ENCODE peak calls at places on chromosomes 5 and 9, in six cellular contexts. One of them, this sample, is unnamed.

GRCh38 chr5:127011961-127012644 is 18.3 kb downstream of the MARCHF3 start:
- DNase-seq in cardiac fibroblast: peak; percentile 29
- DNase-seq in transverse colon: no peak
- DNase-seq in cardiac muscle cell: no peak
- DNase-seq in upper lobe of left lung: no peak
- DNase-seq in WTC11: no peak
- DNase-seq in this sample: no peak

GRCh38 chr5:112412370-112412769 is 6.7 kb downstream of the EPB41L4A start:
- DNase-seq in cardiac muscle cell: no peak
- DNase-seq in transverse colon: no peak
- DNase-seq in cardiac fibroblast: no peak
- DNase-seq in upper lobe of left lung: no peak
- DNase-seq in WTC11: no peak
- DNase-seq in this sample: peak; percentile 71

GRCh38 chr9:130232899-130233586 is 32.5 kb upstream of the HMCN2 start:
- DNase-seq in WTC11: no peak
- DNase-seq in cardiac fibroblast: no peak
- DNase-seq in transverse colon: no peak
- DNase-seq in upper lobe of left lung: no peak
- DNase-seq in cardiac muscle cell: no peak
- DNase-seq in this sample: no peak

GRCh38 chr5:154406231-154406630 is 39.6 kb upstream of the SAP30L start:
- DNase-seq in transverse colon: no peak
- DNase-seq in cardiac muscle cell: no peak
- DNase-seq in cardiac fibroblast: no peak
- DNase-seq in upper lobe of left lung: no peak
- DNase-seq in WTC11: no peak
- DNase-seq in this sample: peak; percentile 84

GRCh38 chr5:36602711-36603321 is 3.6 kb upstream of the SLC1A3 start:
- DNase-seq in cardiac muscle cell: peak; percentile 43
- DNase-seq in cardiac fibroblast: no peak
- DNase-seq in transverse colon: no peak
- DNase-seq in WTC11: peak; percentile 58
- DNase-seq in upper lobe of left lung: no peak
- DNase-seq in this sample: no peak

GRCh38 chr5:10474521-10475075 is 32.9 kb downstream of the ROPN1L start:
- DNase-seq in WTC11: no peak
- DNase-seq in transverse colon: no peak
- DNase-seq in cardiac fibroblast: no peak
- DNase-seq in upper lobe of left lung: no peak
- DNase-seq in cardiac muscle cell: no peak
- DNase-seq in this sample: no peak

GRCh38 chr5:32828492-32828891 is 117.4 kb downstream of the NPR3 start:
- DNase-seq in transverse colon: no peak
- DNase-seq in upper lobe of left lung: no peak
- DNase-seq in WTC11: no peak
- DNase-seq in cardiac muscle cell: no peak
- DNase-seq in cardiac fibroblast: no peak
- DNase-seq in this sample: no peak

GRCh38 chr5:65032250-65032649 is 263.5 kb downstream of the CWC27 start:
- DNase-seq in upper lobe of left lung: no peak
- DNase-seq in cardiac fibroblast: peak; percentile 94
- DNase-seq in WTC11: no peak
- DNase-seq in cardiac muscle cell: no peak
- DNase-seq in transverse colon: no peak
- DNase-seq in this sample: no peak

GRCh38 chr5:149552761-149553160 is 1.5 kb upstream of the CSNK1A1 start:
- DNase-seq in cardiac fibroblast: no peak
- DNase-seq in WTC11: no peak
- DNase-seq in cardiac muscle cell: no peak
- DNase-seq in transverse colon: no peak
- DNase-seq in upper lobe of left lung: no peak
- DNase-seq in this sample: no peak

GRCh38 chr5:32283539-32284377 is 29.0 kb downstream of the MTMR12 start:
- DNase-seq in cardiac fibroblast: peak; percentile 46
- DNase-seq in transverse colon: no peak
- DNase-seq in upper lobe of left lung: no peak
- DNase-seq in WTC11: no peak
- DNase-seq in cardiac muscle cell: no peak
- DNase-seq in this sample: peak; percentile 40

GRCh38 chr5:171867786-171868185 is 82.2 kb downstream of the SMIM23 start:
- DNase-seq in cardiac fibroblast: no peak
- DNase-seq in upper lobe of left lung: no peak
- DNase-seq in transverse colon: no peak
- DNase-seq in WTC11: no peak
- DNase-seq in cardiac muscle cell: no peak
- DNase-seq in this sample: no peak

GRCh38 chr9:35933525-35934067 is 24.3 kb downstream of the SPAAR start:
- DNase-seq in cardiac fibroblast: no peak
- DNase-seq in transverse colon: no peak
- DNase-seq in WTC11: no peak
- DNase-seq in cardiac muscle cell: no peak
- DNase-seq in upper lobe of left lung: no peak
- DNase-seq in this sample: no peak

GRCh38 chr5:121910036-121910435 is 51.7 kb upstream of the SRFBP1 start:
- DNase-seq in transverse colon: no peak
- DNase-seq in cardiac muscle cell: no peak
- DNase-seq in WTC11: no peak
- DNase-seq in cardiac fibroblast: no peak
- DNase-seq in upper lobe of left lung: no peak
- DNase-seq in this sample: no peak

GRCh38 chr5:43110606-43111170 is 10.0 kb upstream of the ZNF131 start:
- DNase-seq in cardiac muscle cell: no peak
- DNase-seq in transverse colon: peak; percentile 44
- DNase-seq in WTC11: peak; percentile 54
- DNase-seq in cardiac fibroblast: no peak
- DNase-seq in upper lobe of left lung: no peak
- DNase-seq in this sample: peak; percentile 9

GRCh38 chr5:154214236-154215106 is 23.9 kb downstream of the GALNT10 start:
- DNase-seq in upper lobe of left lung: no peak
- DNase-seq in cardiac muscle cell: no peak
- DNase-seq in cardiac fibroblast: peak; percentile 51
- DNase-seq in WTC11: no peak
- DNase-seq in transverse colon: no peak
- DNase-seq in this sample: peak; percentile 92

DNA sequence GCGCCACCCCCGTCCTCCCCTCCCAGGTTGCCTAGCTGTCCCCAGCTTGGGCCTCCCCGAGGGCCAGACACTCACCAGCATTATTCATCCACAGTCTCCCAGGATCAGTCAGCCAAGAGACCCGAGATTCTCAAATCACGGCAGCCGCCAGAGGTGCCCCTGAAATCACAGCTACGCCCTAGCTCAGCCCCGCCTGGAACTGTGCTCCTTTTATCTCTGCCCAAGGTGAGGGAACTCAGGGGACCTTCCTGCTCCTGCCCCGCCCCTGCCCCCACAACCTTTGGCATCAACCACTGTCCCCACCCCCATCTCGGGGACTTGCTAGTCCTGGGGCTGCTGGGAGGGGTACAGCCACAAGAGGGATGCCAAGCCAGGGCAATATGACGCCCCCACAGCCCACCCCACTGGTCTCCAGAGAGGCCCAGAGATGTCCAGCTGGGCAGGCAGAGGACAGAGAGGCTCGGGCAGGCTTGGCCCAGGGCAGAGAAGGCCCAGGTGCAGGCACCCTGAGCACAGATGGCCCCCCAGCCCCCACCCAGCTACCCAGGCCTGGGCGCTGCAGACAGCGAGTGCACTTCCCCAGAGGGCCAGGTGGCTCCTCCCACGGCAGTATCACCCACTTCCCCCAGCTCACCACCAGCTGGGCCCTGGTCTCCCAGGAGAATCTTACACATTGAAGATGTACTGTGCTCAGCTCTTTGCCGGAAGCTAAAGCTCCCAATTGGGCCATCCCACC is at the start of gene FUT7:
- DNase-seq in WTC11: no peak
- DNase-seq in cardiac muscle cell: no peak
- DNase-seq in upper lobe of left lung: no peak
- DNase-seq in transverse colon: no peak
- DNase-seq in cardiac fibroblast: no peak
- DNase-seq in this sample: no peak
- TF ChIP-seq CTCF in WTC11: no peak
- TF ChIP-seq CTCF in cardiac muscle cell: no peak
- TF ChIP-seq CTCF in upper lobe of left lung: no peak
- TF ChIP-seq CTCF in transverse colon: no peak
- TF ChIP-seq CTCF in cardiac fibroblast: no peak
- TF ChIP-seq CTCF in this sample: no peak

GRCh38 chr5:72205431-72206009 is 98.2 kb downstream of the MAP1B start:
- DNase-seq in cardiac fibroblast: no peak
- DNase-seq in cardiac muscle cell: no peak
- DNase-seq in WTC11: no peak
- DNase-seq in transverse colon: no peak
- DNase-seq in upper lobe of left lung: no peak
- DNase-seq in this sample: no peak
- TF ChIP-seq CTCF in cardiac fibroblast: no peak
- TF ChIP-seq CTCF in cardiac muscle cell: no peak
- TF ChIP-seq CTCF in WTC11: no peak
- TF ChIP-seq CTCF in transverse colon: no peak
- TF ChIP-seq CTCF in upper lobe of left lung: no peak
- TF ChIP-seq CTCF in this sample: no peak

GRCh38 chr5:161410640-161411039 is 135.9 kb downstream of the GABRB2 start:
- DNase-seq in WTC11: no peak
- DNase-seq in upper lobe of left lung: no peak
- DNase-seq in transverse colon: no peak
- DNase-seq in cardiac muscle cell: no peak
- DNase-seq in cardiac fibroblast: no peak
- DNase-seq in this sample: no peak
- TF ChIP-seq CTCF in WTC11: no peak
- TF ChIP-seq CTCF in upper lobe of left lung: no peak
- TF ChIP-seq CTCF in transverse colon: no peak
- TF ChIP-seq CTCF in cardiac muscle cell: no peak
- TF ChIP-seq CTCF in cardiac fibroblast: no peak
- TF ChIP-seq CTCF in this sample: no peak

GRCh38 chr5:310516-310915 is 11.0 kb upstream of the AHRR start:
- DNase-seq in upper lobe of left lung: no peak
- DNase-seq in cardiac muscle cell: no peak
- DNase-seq in transverse colon: no peak
- DNase-seq in WTC11: no peak
- DNase-seq in cardiac fibroblast: no peak
- DNase-seq in this sample: no peak

GRCh38 chr5:307306-307705 is 14.2 kb upstream of the AHRR start:
- DNase-seq in upper lobe of left lung: no peak
- DNase-seq in WTC11: no peak
- DNase-seq in transverse colon: no peak
- DNase-seq in cardiac fibroblast: no peak
- DNase-seq in cardiac muscle cell: no peak
- DNase-seq in this sample: no peak

GRCh38 chr5:307794-308579 is 13.5 kb upstream of the AHRR start:
- DNase-seq in WTC11: no peak
- DNase-seq in cardiac fibroblast: no peak
- DNase-seq in upper lobe of left lung: no peak
- DNase-seq in transverse colon: no peak
- DNase-seq in cardiac muscle cell: no peak
- DNase-seq in this sample: no peak

GRCh38 chr5:310941-311434 is 10.5 kb upstream of the AHRR start:
- DNase-seq in upper lobe of left lung: no peak
- DNase-seq in WTC11: no peak
- DNase-seq in transverse colon: no peak
- DNase-seq in cardiac fibroblast: peak; percentile 47
- DNase-seq in cardiac muscle cell: no peak
- DNase-seq in this sample: no peak

DNA sequence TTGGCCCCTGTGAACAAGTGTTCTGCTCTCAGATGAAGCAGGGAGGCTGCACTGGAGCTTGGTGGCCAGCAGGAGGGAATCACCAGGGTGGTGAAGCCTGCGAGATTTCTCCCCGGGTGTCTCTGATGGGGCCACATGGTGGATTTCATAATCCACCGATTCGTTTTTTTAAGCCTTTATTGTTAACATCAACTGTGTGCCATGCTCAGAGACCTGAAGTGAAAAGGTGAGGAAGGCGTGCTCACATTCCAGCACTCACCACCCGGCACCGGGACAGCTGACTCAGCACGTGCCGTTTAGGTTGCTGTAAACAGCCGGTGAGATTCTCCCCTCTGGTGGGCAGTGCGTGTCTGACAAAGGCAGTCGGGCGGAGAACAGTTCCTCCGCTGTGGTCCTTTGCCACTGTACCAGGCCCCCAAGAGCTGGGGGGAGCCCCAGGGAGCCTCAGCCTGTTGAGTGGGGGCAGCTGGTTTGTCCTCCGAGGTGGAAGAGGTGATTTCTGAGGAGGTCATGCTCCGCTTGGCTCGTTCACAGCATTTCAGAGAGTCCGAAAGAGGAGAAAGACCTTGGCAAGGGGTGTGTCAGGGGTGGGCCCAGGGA is 12.7 kb upstream of the AHRR start:
- DNase-seq in upper lobe of left lung: no peak
- DNase-seq in cardiac fibroblast: peak; percentile 25
- DNase-seq in cardiac muscle cell: no peak
- DNase-seq in transverse colon: no peak
- DNase-seq in WTC11: no peak
- DNase-seq in this sample: peak; percentile 74
- TF ChIP-seq CTCF in upper lobe of left lung: no peak
- TF ChIP-seq CTCF in cardiac fibroblast: peak; percentile 36
- TF ChIP-seq CTCF in cardiac muscle cell: peak; percentile 34
- TF ChIP-seq CTCF in transverse colon: no peak
- TF ChIP-seq CTCF in WTC11: no peak
- TF ChIP-seq CTCF in this sample: peak; percentile 35

GRCh38 chr9:89757776-89758528 is 153.1 kb downstream of the GADD45G start:
- DNase-seq in cardiac fibroblast: no peak
- DNase-seq in transverse colon: no peak
- DNase-seq in cardiac muscle cell: no peak
- DNase-seq in WTC11: no peak
- DNase-seq in upper lobe of left lung: no peak
- DNase-seq in this sample: no peak
- TF ChIP-seq CTCF in cardiac fibroblast: no peak
- TF ChIP-seq CTCF in transverse colon: no peak
- TF ChIP-seq CTCF in cardiac muscle cell: no peak
- TF ChIP-seq CTCF in WTC11: no peak
- TF ChIP-seq CTCF in upper lobe of left lung: no peak
- TF ChIP-seq CTCF in this sample: no peak